ENCODE peak calls at places on chromosomes 2 and 18, in nine cellular contexts. G, X, C, P, E, A, J, L and W are unnamed samples. For H3K4me1, the result is how much of the 10 kb centered on the place peaks cover.

GRCh38 chr2:52805901-52806410 is 961.6 kb upstream of the CHAC2 start:
- DNase-seq in G (no peak), X (no peak), A (no peak), L (no peak), C (no peak), J (no peak), E (no peak), P (no peak), W (no peak)

GRCh38 chr2:74919827-74920226 is 38.6 kb upstream of the POLE4 start:
- DNase-seq in X (peak), G (peak), E (no peak), L (peak), C (peak), P (peak), J (no peak), A (peak), W (peak)

GRCh38 chr18:68436485-68436884 is 278.4 kb downstream of the TMX3 start:
- DNase-seq in L (no peak), C (no peak), G (no peak), P (peak), A (peak), J (no peak), X (no peak), E (no peak), W (no peak)

GRCh38 chr2:55338268-55338667 is 69.2 kb upstream of the MTIF2 start:
- DNase-seq in A (peak), X (no peak), P (no peak), G (no peak), E (no peak), J (no peak), L (no peak), C (no peak), W (no peak)

GRCh38 chr2:70964596-70965386 is 13.6 kb upstream of the ANKRD53 start:
- DNase-seq in A (peak), C (peak), X (peak), P (no peak), E (no peak), G (peak), L (peak), J (peak), W (peak)

GRCh38 chr2:64137567-64137966 is 6.7 kb downstream of the PELI1 start:
- DNase-seq in A (no peak), X (no peak), E (no peak), G (no peak), L (no peak), J (no peak), P (no peak), C (no peak), W (no peak)

GRCh38 chr2:181468313-181468712 is 11.1 kb downstream of the ITGA4 start:
- DNase-seq in X (no peak), A (peak), E (no peak), L (no peak), C (no peak), G (no peak), J (no peak), P (no peak), W (no peak)

GRCh38 chr2:196286821-196287220 is 115.4 kb upstream of the STK17B start:
- DNase-seq in G (no peak), A (no peak), C (no peak), X (no peak), P (no peak), E (no peak), L (no peak), J (no peak), W (no peak)

GRCh38 chr18:48172226-48173006 is 236.8 kb downstream of the ZBTB7C start:
- DNase-seq in P (no peak), G (no peak), A (no peak), X (no peak), J (no peak), L (no peak), E (no peak), C (no peak), W (no peak)

GRCh38 chr18:55768255-55768654 is 180.3 kb upstream of the TCF4 start:
- DNase-seq in J (no peak), L (peak), P (no peak), X (no peak), A (no peak), C (no peak), E (no peak), G (no peak), W (no peak)

GRCh38 chr2:197885587-197885986 is 81.2 kb downstream of the PLCL1 start:
- DNase-seq in C (no peak), P (no peak), J (no peak), G (no peak), A (no peak), L (no peak), X (no peak), E (no peak), W (no peak)

GRCh38 chr2:44524347-44524926 is 162.7 kb downstream of the CAMKMT start:
- DNase-seq in G (no peak), E (no peak), C (peak), X (no peak), P (no peak), A (peak), L (no peak), J (no peak), W (no peak)

GRCh38 chr2:10057231-10058107 is 14.1 kb downstream of the KLF11 start:
- DNase-seq in C (peak), G (no peak), X (peak), P (no peak), L (peak), E (no peak), J (peak), A (peak), W (peak)

GRCh38 chr2:41853427-41854191 is 194.2 kb upstream of the PKDCC start:
- DNase-seq in A (peak), P (peak), G (no peak), J (no peak), L (peak), C (peak), X (no peak), E (no peak), W (no peak)

GRCh38 chr2:158994920-158995676 is 26.7 kb downstream of the TANC1 start:
- DNase-seq in J (no peak), A (no peak), G (no peak), E (no peak), X (peak), L (peak), P (no peak), C (peak), W (no peak)

GRCh38 chr2:96195410-96196071 is 13.1 kb downstream of the STARD7 start:
- DNase-seq in A (peak), E (no peak), G (no peak), X (no peak), L (no peak), C (no peak), J (no peak), P (peak), W (no peak)

GRCh38 chr2:209638346-209638745 is 133.3 kb upstream of the UNC80 start:
- DNase-seq in G (no peak), J (no peak), C (no peak), X (no peak), P (peak), E (no peak), A (peak), L (no peak), W (no peak)

GRCh38 chr2:41870948-41871522 is 176.8 kb upstream of the PKDCC start:
- DNase-seq in G (peak), L (peak), E (no peak), C (no peak), J (no peak), A (peak), P (no peak), X (no peak), W (no peak)

GRCh38 chr2:72271766-72272615 is 124.3 kb upstream of the CYP26B1 start:
- DNase-seq in E (no peak), C (peak), L (no peak), A (no peak), J (no peak), P (peak), G (no peak), X (no peak), W (no peak)

GRCh38 chr2:82234283-82234682 is 1929.7 kb upstream of the LRRTM1 start:
- DNase-seq in X (no peak), C (no peak), J (no peak), L (peak), G (no peak), A (no peak), P (no peak), E (no peak), W (no peak)

GRCh38 chr2:6052577-6052976 is 360.4 kb downstream of the SOX11 start:
- DNase-seq in J (no peak), L (no peak), C (no peak), A (no peak), X (no peak), G (no peak), E (no peak), P (no peak), W (no peak)
- H3K27ac ChIP-seq in J (no peak), L (no peak), C (no peak), A (no peak), X (no peak), G (no peak), E (no peak), P (no peak), W (no peak)

GRCh38 chr2:15985531-15985930 is 45.2 kb downstream of the MYCN start:
- DNase-seq in G (no peak), L (no peak), X (no peak), E (no peak), A (no peak), J (no peak), C (no peak), P (no peak), W (no peak)
- H3K4me1 ChIP-seq in G (under half), L (under half), X (under half), E (under half), A (under half), J (under half), C (under half), P (under half), W (under half)

DNA sequence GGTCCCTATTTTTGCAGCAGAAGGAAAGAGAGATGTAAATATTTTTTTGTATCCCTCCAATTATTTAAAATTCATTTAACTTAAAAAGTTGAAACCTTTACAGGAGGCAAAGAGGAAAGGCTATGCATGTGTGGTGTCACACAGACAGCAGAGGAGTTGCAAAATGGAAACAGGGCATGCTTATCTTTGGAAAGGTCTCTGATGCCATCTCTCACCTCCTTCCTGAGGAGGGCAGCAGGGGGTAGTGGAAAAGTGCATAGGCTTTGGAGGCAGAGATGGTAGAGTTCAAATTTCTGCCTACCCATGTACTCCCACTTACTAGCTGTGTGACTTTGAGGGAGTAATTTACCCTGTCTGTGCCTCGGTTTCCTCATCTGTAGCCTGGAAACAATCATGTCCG is 99.6 kb upstream of the MCFD2 start:
- DNase-seq in J (no peak), L (no peak), X (no peak), P (peak), E (no peak), G (no peak), A (no peak), C (no peak), W (no peak)
- H3K27ac ChIP-seq in J (no peak), L (no peak), X (no peak), P (no peak), E (peak), G (peak), A (peak), C (no peak), W (peak)

GRCh38 chr2:46703588-46703987 is 212.0 kb downstream of the MCFD2 start:
- DNase-seq in L (no peak), P (no peak), X (no peak), J (no peak), A (peak), E (no peak), G (no peak), C (no peak), W (no peak)
- H3K4me1 ChIP-seq in L (under half), P (under half), X (half or more), J (under half), A (half or more), E (half or more), G (under half), C (under half), W (under half)

DNA sequence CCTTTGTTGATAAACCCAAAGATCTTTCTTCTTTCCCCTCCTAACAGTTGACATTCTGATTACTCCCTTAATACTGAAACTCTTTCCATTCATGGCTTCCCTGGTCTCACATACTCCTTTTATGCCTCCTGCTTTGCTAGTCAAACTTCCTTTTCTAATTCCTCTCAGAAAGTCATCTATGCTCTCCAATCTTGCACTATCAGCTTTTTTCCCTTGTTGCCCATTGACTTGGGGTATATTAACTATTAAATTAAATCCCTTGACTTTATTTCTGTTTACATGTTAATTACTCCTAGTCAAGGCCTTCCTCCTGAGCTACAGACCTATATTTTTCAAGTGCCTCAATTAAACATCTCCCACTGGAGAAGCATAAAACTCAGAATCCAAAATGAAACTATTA is 3.6 kb upstream of the COL5A2 start:
- DNase-seq in X (no peak), L (no peak), A (no peak), C (no peak), P (no peak), G (no peak), E (no peak), J (no peak), W (no peak)
- H3K27ac ChIP-seq in X (no peak), L (no peak), A (no peak), C (no peak), P (no peak), G (no peak), E (no peak), J (no peak), W (no peak)

DNA sequence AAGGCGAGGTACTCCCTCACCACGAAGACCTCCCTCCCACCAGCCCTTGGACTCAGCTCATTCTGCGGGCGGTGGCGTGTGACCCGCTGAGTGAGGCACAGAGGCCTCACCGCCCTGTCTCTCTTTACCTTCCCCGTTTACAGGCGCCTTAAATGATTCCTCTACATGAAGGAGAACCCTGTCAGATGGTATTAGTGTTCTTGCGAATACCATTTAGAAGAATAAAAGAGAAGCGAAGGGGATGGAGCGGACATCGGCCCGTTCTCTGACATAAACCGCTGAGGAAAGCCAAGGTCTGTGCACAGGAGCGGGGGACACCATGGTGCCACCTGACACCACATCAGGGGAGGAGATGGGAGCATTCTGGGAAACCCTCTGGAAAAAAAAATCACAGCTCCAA is 179.8 kb downstream of the HDAC4 start:
- DNase-seq in P (no peak), L (no peak), J (no peak), E (no peak), A (no peak), C (no peak), G (no peak), X (no peak), W (no peak)
- H3K4me1 ChIP-seq in P (under half), L (under half), J (under half), E (half or more), A (under half), C (under half), G (under half), X (half or more), W (under half)

GRCh38 chr2:114091010-114091409 is 201.1 kb downstream of the ACTR3 start:
- DNase-seq in A (no peak), G (no peak), L (no peak), J (no peak), P (no peak), X (no peak), C (no peak), E (no peak), W (no peak)
- H3K27ac ChIP-seq in A (no peak), G (no peak), L (no peak), J (no peak), P (no peak), X (no peak), C (no peak), E (no peak), W (no peak)

GRCh38 chr2:66694087-66694858 is 259.3 kb downstream of the MEIS1 start:
- DNase-seq in A (no peak), C (peak), P (no peak), G (no peak), E (no peak), X (no peak), L (no peak), J (no peak), W (no peak)
- H3K4me1 ChIP-seq in A (under half), C (under half), P (under half), G (under half), E (under half), X (under half), L (under half), J (under half), W (under half)